ENCODE peak calls at places on chromosome 15, in six cellular contexts. Z, B, W, U, C and N are unnamed samples.

GRCh38 chr15:73369073-73369694 is 426 bp upstream of the HCN4 start:
- DNase-seq in W (no peak), Z (no peak), B (no peak), C (no peak), U (no peak), N (no peak)

GRCh38 chr15:29322407-29322806 is 52.8 kb upstream of the NSMCE3 start:
- DNase-seq in B (no peak), W (no peak), U (no peak), Z (no peak), C (no peak), N (no peak)

GRCh38 chr15:96340611-96341464 is 10.3 kb downstream of the NR2F2 start:
- DNase-seq in Z (no peak), W (no peak), C (peak), B (peak), U (no peak), N (peak)

GRCh38 chr15:80970018-80970657 is 19.5 kb downstream of the MESD start:
- DNase-seq in Z (peak), C (peak), B (peak), U (peak), W (no peak), N (peak)

GRCh38 chr15:100901702-100902435 is 17.3 kb upstream of the LRRK1 start:
- DNase-seq in U (no peak), W (no peak), C (no peak), B (no peak), Z (no peak), N (peak)

GRCh38 chr15:81666828-81667227 is 292.8 kb upstream of the TMC3 start:
- DNase-seq in W (no peak), U (no peak), B (no peak), C (no peak), Z (no peak), N (no peak)

GRCh38 chr15:43441316-43441715 is 51.6 kb downstream of the TP53BP1 start:
- DNase-seq in B (peak), C (no peak), U (no peak), Z (no peak), W (no peak), N (peak)

GRCh38 chr15:83204697-83205096 is 2.9 kb downstream of the HDGFL3 start:
- DNase-seq in C (no peak), Z (no peak), U (no peak), W (no peak), B (no peak), N (no peak)

GRCh38 chr15:94119215-94119815 is 112.0 kb upstream of the MCTP2 start:
- DNase-seq in Z (peak), B (no peak), C (no peak), U (no peak), W (no peak), N (no peak)

GRCh38 chr15:53384417-53384816 is 375.0 kb downstream of the WDR72 start:
- DNase-seq in W (no peak), C (no peak), B (no peak), Z (peak), U (no peak), N (no peak)

GRCh38 chr15:101409621-101410020 is 79.9 kb downstream of the PCSK6 start:
- DNase-seq in U (no peak), Z (no peak), B (no peak), C (no peak), W (no peak), N (no peak)

GRCh38 chr15:74373731-74374647 is 6.5 kb upstream of the CYP11A1 start:
- DNase-seq in U (peak), W (peak), Z (peak), C (peak), B (peak), N (peak)

GRCh38 chr15:68818671-68819450 is 1.8 kb downstream of the ANP32A start:
- DNase-seq in B (peak), Z (peak), U (peak), W (no peak), C (peak), N (no peak)

GRCh38 chr15:57444877-57445513 is 68.7 kb downstream of the CGNL1 start:
- DNase-seq in W (no peak), U (no peak), Z (no peak), B (peak), C (no peak), N (peak)

GRCh38 chr15:75661041-75661778 is 13.5 kb downstream of the SNX33 start:
- DNase-seq in Z (no peak), B (no peak), W (no peak), U (no peak), C (no peak), N (peak)

GRCh38 chr15:82808634-82809041 is 790 bp upstream of the WHAMM start:
- DNase-seq in U (no peak), Z (no peak), C (no peak), B (no peak), W (no peak), N (no peak)

GRCh38 chr15:52351206-52351907 is 55.8 kb upstream of the MYO5C start:
- DNase-seq in W (no peak), U (no peak), B (no peak), Z (no peak), C (no peak), N (peak)

GRCh38 chr15:31069360-31070000 is 32.0 kb downstream of the TRPM1 start:
- DNase-seq in Z (no peak), C (no peak), W (no peak), B (no peak), U (no peak), N (peak)

GRCh38 chr15:38085104-38085503 is 150.7 kb downstream of the TMCO5A start:
- DNase-seq in U (no peak), C (no peak), B (no peak), W (no peak), Z (no peak), N (no peak)

GRCh38 chr15:100241572-100242479 is 99.9 kb downstream of the ADAMTS17 start:
- DNase-seq in W (no peak), U (no peak), B (no peak), Z (no peak), C (peak), N (no peak)

GRCh38 chr15:69290346-69291164 is 8.2 kb upstream of the PAQR5 start:
- DNase-seq in B (no peak), Z (no peak), C (no peak), U (no peak), W (no peak), N (no peak)

GRCh38 chr15:66400351-66400774 is 13.7 kb downstream of the MAP2K1 start:
- DNase-seq in C (no peak), W (no peak), Z (no peak), B (no peak), U (no peak), N (no peak)

GRCh38 chr15:71518661-71519060 is 291.7 kb upstream of the NR2E3 start:
- DNase-seq in Z (no peak), W (peak), B (no peak), U (no peak), C (no peak), N (no peak)

GRCh38 chr15:62112616-62113593 is 46.1 kb downstream of the C2CD4A start:
- DNase-seq in B (peak), U (no peak), Z (no peak), C (no peak), W (peak), N (peak)

GRCh38 chr15:36798789-36799188 is 219.4 kb downstream of the CDIN1 start:
- DNase-seq in U (no peak), Z (no peak), B (no peak), C (no peak), W (no peak), N (peak)

GRCh38 chr15:101123222-101123910 is 128.5 kb downstream of the CHSY1 start:
- DNase-seq in Z (no peak), C (no peak), B (no peak), W (no peak), U (no peak), N (peak)

GRCh38 chr15:62752687-62753517 is 289.6 kb upstream of the TPM1 start:
- DNase-seq in U (no peak), C (no peak), Z (no peak), W (no peak), B (no peak), N (peak)

GRCh38 chr15:32704343-32705076 is 13.3 kb upstream of the GREM1 start:
- DNase-seq in Z (no peak), B (no peak), C (no peak), U (no peak), W (no peak), N (peak)

GRCh38 chr15:81297147-81297572 is 26.8 kb downstream of the STARD5 start:
- DNase-seq in Z (no peak), U (no peak), B (peak), C (no peak), W (no peak), N (peak)

GRCh38 chr15:35910227-35910626 is 364.3 kb upstream of the DPH6 start:
- DNase-seq in B (no peak), C (no peak), Z (no peak), W (no peak), U (no peak), N (no peak)

GRCh38 chr15:62920569-62921502 is 121.7 kb upstream of the TPM1 start:
- DNase-seq in U (no peak), Z (no peak), C (no peak), W (no peak), B (no peak), N (peak)

GRCh38 chr15:76904461-76905012 is 603 bp downstream of the SCAPER start:
- DNase-seq in B (peak), W (no peak), C (peak), U (peak), Z (peak), N (peak)